ENCODE peak calls at places on chromosome 1, in seven cellular contexts. K, Y, I, D, Q, O and C are unnamed samples. For H3K4me1, the result is how much of the 10 kb centered on the place peaks cover.

GRCh38 chr1:203592156-203592555 is 34.5 kb upstream of the ATP2B4 start:
- DNase-seq in D (no peak), Y (no peak), I (peak), K (peak), Q (no peak), O (no peak), C (no peak)

GRCh38 chr1:203351037-203351625 is at the start of gene FMOD:
- DNase-seq in K (peak), O (no peak), I (peak), D (peak), Q (peak), Y (no peak), C (no peak)

GRCh38 chr1:213779228-213779627 is 208.5 kb upstream of the PROX1 start:
- DNase-seq in Q (no peak), Y (no peak), K (no peak), D (no peak), O (peak), I (no peak), C (no peak)

GRCh38 chr1:198132060-198132781 is 24.6 kb upstream of the NEK7 start:
- DNase-seq in K (no peak), I (no peak), Y (no peak), Q (no peak), D (no peak), O (no peak), C (no peak)

GRCh38 chr1:183164350-183164749 is 21.7 kb upstream of the LAMC2 start:
- DNase-seq in Y (no peak), K (no peak), D (no peak), Q (no peak), O (peak), I (peak), C (no peak)

GRCh38 chr1:209326096-209326495 is 257.4 kb upstream of the CAMK1G start:
- DNase-seq in O (no peak), I (no peak), Y (peak), D (no peak), K (no peak), Q (no peak), C (no peak)

GRCh38 chr1:10564063-10564462 is 89.3 kb downstream of the PEX14 start:
- DNase-seq in D (no peak), O (no peak), Y (no peak), I (no peak), K (no peak), Q (no peak), C (no peak)

GRCh38 chr1:45925728-45926287 is 122.4 kb downstream of the MAST2 start:
- DNase-seq in O (no peak), I (no peak), K (no peak), D (no peak), Q (no peak), Y (no peak), C (no peak)

GRCh38 chr1:109478806-109479205 is 4.9 kb upstream of the ATXN7L2 start:
- DNase-seq in K (no peak), Y (no peak), Q (peak), O (no peak), I (no peak), D (peak), C (no peak)

GRCh38 chr1:162088281-162088969 is 18.9 kb downstream of the NOS1AP start:
- DNase-seq in K (no peak), O (no peak), I (peak), Y (no peak), Q (peak), D (no peak), C (no peak)

GRCh38 chr1:70573317-70573843 is 162.3 kb downstream of the CTH start:
- DNase-seq in K (no peak), Y (no peak), O (no peak), I (no peak), Q (no peak), D (no peak), C (no peak)

GRCh38 chr1:54987830-54988705 is 7.6 kb downstream of the TMEM61 start:
- DNase-seq in Q (no peak), K (no peak), I (peak), O (no peak), Y (no peak), D (no peak), C (no peak)

GRCh38 chr1:38331496-38332210 is 285.1 kb upstream of the POU3F1 start:
- DNase-seq in O (no peak), Y (no peak), Q (no peak), D (no peak), K (no peak), I (no peak), C (no peak)

GRCh38 chr1:15129944-15130343 is 23.6 kb upstream of the TMEM51 start:
- DNase-seq in D (no peak), O (no peak), Q (no peak), I (no peak), K (no peak), Y (no peak), C (no peak)

GRCh38 chr1:240935921-240936320 is 324.0 kb upstream of the GREM2 start:
- DNase-seq in K (no peak), Y (no peak), Q (no peak), I (no peak), D (no peak), O (no peak), C (no peak)

GRCh38 chr1:68181165-68181556 is 51.2 kb downstream of the WLS start:
- DNase-seq in D (no peak), I (no peak), Y (no peak), K (no peak), O (no peak), Q (no peak), C (no peak)

GRCh38 chr1:156245451-156246232 is 2.2 kb downstream of the PAQR6 start:
- DNase-seq in Q (peak), I (no peak), K (peak), D (peak), Y (no peak), O (no peak), C (no peak)

GRCh38 chr1:204529371-204529895 is 13.2 kb downstream of the MDM4 start:
- DNase-seq in I (no peak), Q (no peak), D (no peak), K (no peak), O (no peak), Y (no peak), C (no peak)

GRCh38 chr1:177969825-177970371 is at the start of gene SEC16B:
- DNase-seq in D (peak), I (no peak), Q (peak), Y (no peak), O (no peak), K (no peak), C (no peak)

GRCh38 chr1:46948629-46949282 is 7.5 kb upstream of the CYP4A11 start:
- DNase-seq in Y (no peak), D (peak), K (no peak), Q (peak), I (no peak), O (no peak), C (no peak)

GRCh38 chr1:32201011-32201855 is 838 bp downstream of the CCDC28B start:
- DNase-seq in I (peak), D (peak), Q (peak), Y (peak), K (peak), O (no peak), C (peak)

GRCh38 chr1:12475947-12476346 is 142.1 kb downstream of the DHRS3 start:
- DNase-seq in O (no peak), K (no peak), I (peak), Y (no peak), D (no peak), Q (no peak), C (no peak)

GRCh38 chr1:162765788-162766187 is 24.7 kb upstream of the HSD17B7 start:
- DNase-seq in O (no peak), Y (no peak), I (no peak), K (no peak), Q (no peak), D (no peak), C (no peak)

GRCh38 chr1:1360511-1361169 is 2.3 kb upstream of the MXRA8 start:
- DNase-seq in Q (peak), I (peak), Y (no peak), K (peak), D (no peak), O (peak), C (peak)

GRCh38 chr1:160209656-160210046 is 4.5 kb downstream of the PEA15 start:
- DNase-seq in O (no peak), K (peak), I (no peak), D (no peak), Q (no peak), Y (peak), C (peak)

GRCh38 chr1:223462866-223463404 is 69.7 kb downstream of the CCDC185 start:
- DNase-seq in Q (no peak), O (no peak), D (peak), Y (no peak), I (no peak), K (no peak), C (no peak)

GRCh38 chr1:15007842-15008241 is 145.7 kb upstream of the TMEM51 start:
- DNase-seq in Q (no peak), D (no peak), Y (peak), O (no peak), I (no peak), K (no peak), C (no peak)

GRCh38 chr1:44970317-44970716 is 16.1 kb downstream of the EIF2B3 start:
- DNase-seq in Y (no peak), K (no peak), I (peak), Q (no peak), O (no peak), D (no peak), C (no peak)

GRCh38 chr1:235063068-235063765 is 65.4 kb downstream of the TOMM20 start:
- DNase-seq in D (no peak), I (no peak), O (no peak), Y (no peak), K (no peak), Q (no peak), C (no peak)

GRCh38 chr1:156451486-156452184 is 48.9 kb downstream of the MEF2D start:
- DNase-seq in Y (no peak), K (no peak), Q (no peak), D (no peak), I (no peak), O (no peak), C (no peak)

GRCh38 chr1:63728611-63729226 is 45.1 kb upstream of the ROR1 start:
- DNase-seq in O (no peak), I (no peak), D (no peak), Y (no peak), K (no peak), Q (no peak), C (no peak)

GRCh38 chr1:35808376-35809155 is 750 bp downstream of the AGO4 start:
- DNase-seq in K (peak), I (no peak), O (no peak), D (peak), Q (peak), Y (peak), C (peak)

GRCh38 chr1:47594627-47595026 is 156.8 kb downstream of the FOXD2 start:
- DNase-seq in K (no peak), Y (no peak), I (no peak), D (no peak), Q (no peak), O (no peak), C (peak)

DNA sequence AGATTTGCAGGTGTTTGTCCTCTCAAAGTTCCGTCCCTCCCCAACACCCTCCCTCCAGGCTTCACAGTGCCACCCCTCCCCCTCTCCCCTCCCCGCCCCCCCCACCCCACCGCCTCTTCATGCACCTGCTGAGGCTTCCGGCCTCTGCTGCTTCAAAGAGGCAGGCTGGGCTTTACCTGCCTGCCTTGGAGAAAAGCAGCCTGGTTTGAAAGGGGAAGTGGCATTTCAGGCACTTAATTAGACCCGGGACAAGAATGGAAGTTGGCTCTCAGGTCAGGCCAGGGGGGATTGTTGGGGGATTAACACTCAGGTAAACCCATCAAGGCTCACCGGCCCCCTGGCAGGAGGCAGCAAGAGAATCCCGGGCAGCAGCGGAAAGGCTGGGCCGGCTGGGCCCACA is 21.1 kb downstream of the PAX7 start:
- DNase-seq in K (no peak), D (no peak), I (no peak), Q (no peak), O (no peak), Y (no peak), C (no peak)
- H3K4me1 ChIP-seq in K (under half), D (under half), I (under half), Q (under half), O (under half), Y (under half), C (under half)

DNA sequence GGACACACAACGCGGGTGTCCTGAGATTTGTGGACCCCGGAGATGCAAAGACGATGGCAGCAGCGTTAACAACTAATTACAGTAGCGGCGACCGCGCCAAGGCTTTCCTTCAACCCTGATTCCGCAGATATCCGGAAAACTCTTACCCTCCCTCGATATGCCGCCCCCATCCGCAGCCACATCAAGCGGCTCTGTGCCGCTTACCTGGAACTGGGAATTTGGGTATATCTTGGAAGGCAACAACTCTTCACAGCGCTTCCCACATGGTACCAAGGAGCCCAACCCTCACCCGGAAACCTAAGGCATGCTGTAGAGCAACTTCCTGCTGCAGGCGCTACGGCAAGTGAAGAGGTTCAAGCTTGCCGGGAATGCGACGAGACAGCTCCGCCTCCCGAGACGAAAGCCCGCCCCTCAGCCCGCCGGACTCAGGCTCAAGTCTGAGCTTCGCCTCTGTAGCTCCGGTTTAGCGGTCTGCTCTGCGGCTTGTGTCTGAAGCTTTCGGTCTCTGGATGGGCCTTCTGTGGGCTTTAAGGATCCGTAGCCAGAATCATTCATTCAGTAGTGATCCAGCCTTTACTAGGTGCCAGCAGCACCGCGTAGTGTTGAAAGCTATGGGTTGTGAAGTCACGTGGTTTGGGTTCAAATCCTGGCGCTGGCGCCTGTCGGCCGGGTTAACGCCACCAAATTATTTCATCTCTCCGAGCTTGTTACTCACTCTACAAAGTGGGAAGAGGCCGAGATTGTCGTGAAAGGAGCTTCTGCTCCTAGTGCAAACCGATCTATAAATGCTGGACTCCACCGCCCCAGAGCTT is at the start of gene HEATR1:
- DNase-seq in O (peak), D (peak), I (peak), K (peak), Q (peak), Y (peak), C (peak)
- TF ChIP-seq POLR2A in O (peak), D (no peak), I (peak), K (peak), Q (peak), Y (peak), C (peak)

GRCh38 chr1:66349277-66349676 is 184.7 kb upstream of the SGIP1 start:
- DNase-seq in D (no peak), Q (no peak), O (no peak), Y (no peak), I (no peak), K (no peak), C (no peak)
- H3K4me1 ChIP-seq in D (under half), Q (half or more), O (half or more), Y (under half), I (under half), K (under half), C (half or more)

GRCh38 chr1:4531842-4532241 is 122.6 kb upstream of the AJAP1 start:
- DNase-seq in O (no peak), K (no peak), Y (no peak), I (no peak), Q (no peak), D (no peak), C (no peak)
- TF ChIP-seq POLR2A in O (no peak), K (no peak), Y (no peak), I (no peak), Q (no peak), D (no peak), C (no peak)

DNA sequence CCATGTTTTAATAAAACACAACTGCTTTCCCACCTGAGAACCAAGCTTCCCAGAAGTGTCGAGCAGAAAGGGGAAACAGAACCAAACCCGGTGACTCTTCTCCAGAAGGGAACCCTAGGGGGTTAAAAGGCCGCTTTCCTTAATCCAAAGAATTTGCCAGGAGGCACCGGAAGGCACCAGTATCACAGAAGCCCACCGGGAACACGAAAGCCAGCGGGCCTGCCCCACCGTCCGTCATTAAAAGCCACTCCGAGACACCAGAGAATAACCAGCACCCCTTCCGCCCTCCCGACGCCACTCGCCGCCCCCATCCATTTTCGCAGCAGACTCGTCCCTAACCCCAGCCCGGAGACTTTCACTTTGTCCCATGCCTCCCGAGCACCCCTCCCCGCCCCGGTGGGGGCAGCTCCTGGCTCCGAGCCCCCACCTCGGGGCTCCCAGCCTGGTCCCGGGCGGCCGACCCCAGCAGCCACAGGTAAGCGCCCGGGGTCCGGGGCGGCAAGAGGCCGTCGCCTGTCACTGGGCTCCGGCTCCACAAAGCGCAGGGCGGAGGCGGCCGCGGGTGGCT is 105.3 kb downstream of the SLC45A1 start:
- DNase-seq in K (peak), I (no peak), O (no peak), D (no peak), Q (peak), Y (no peak), C (peak)
- H3K4me1 ChIP-seq in K (under half), I (under half), O (under half), D (under half), Q (half or more), Y (half or more), C (half or more)

DNA sequence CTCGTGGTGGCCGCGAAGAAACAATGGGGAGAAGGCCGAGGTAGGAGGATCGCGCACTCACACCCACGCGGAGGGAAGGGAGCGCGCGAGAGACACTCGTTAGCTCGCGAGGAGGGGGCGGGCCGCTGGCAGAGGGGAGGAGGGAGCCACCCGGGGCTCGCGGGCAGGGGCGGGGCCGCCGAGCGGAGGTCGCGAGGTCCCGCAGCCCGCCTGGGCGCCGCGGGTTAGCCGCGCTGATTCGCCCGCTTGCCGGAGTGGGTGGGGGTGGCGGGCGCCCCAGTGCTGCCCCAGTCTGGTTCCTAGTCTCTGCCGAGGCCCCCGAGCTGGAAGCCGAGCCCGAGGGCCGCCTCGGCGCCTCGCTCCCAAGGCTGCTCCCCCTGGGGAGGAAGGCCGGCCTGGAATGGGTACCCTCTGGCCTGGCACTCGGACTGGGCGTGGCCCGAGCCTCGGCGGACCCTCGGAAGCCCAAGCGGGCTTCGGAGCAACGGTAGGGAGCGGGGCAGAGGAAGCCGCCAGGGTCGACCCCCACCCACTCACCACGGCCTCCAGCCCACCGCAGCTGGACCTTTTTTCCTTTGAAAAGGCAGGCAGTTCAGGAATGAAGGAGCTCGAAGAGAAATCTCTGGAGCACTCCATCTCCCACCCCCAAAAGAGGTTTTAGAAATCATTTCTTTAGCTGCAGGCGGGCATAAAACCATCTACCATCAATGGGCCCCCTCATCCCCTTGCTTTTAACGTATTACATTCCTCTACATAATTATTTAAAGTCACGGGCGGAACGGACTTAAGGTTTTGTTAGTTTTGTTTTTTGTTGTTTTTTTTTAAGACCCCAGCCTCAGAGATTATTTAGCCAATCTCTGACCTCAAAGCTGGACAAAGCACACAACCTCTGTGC is 727 bp upstream of the TUT4 start:
- DNase-seq in I (peak), D (peak), O (peak), Q (peak), Y (peak), K (peak), C (peak)
- TF ChIP-seq POLR2A in I (peak), D (no peak), O (peak), Q (peak), Y (peak), K (peak), C (peak)

DNA sequence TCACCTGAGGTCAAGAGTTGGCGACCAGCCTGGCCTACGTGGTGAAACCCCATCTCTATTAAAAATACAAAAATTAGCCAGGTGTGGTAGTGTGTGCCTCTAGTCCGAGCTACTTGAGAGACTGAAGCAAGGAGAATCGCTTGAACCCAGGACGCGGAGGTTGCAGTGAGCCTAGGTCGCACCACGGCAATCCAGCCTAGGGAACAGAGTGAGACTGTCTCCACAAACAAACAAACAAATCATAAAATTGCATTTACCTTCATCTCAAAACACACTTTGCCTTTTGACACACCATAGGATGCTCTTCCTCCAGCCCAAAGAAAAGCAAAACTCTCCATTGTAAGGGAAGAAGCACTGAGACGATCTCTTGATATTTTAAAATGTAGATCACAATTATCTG is 4.3 kb downstream of the HNRNPU start:
- DNase-seq in Y (no peak), Q (no peak), O (no peak), D (no peak), I (no peak), K (no peak), C (no peak)
- H3K4me1 ChIP-seq in Y (half or more), Q (half or more), O (under half), D (under half), I (under half), K (under half), C (half or more)